ENCODE peak calls at places on chromosomes 4 and X, in five cellular contexts. I is SK-N-SH, E is endothelial cell of umbilical vein, F is GM23338, Z is transverse colon. J is an unnamed sample.

GRCh38 chrX:109890910-109891502 is 111.9 kb upstream of the TMEM164 start:
- DNase-seq in E (peak; percentile 53), I (peak; percentile 65), F (peak; percentile 80), Z (peak; percentile 49), J (peak; percentile 70)

GRCh38 chr4:56655627-56656345 is 25.3 kb downstream of the HOPX start:
- DNase-seq in Z (peak; percentile 10), F (peak; percentile 33), I (peak; percentile 84), E (peak; percentile 46), J (no peak)

GRCh38 chr4:140888059-140888458 is 131.9 kb upstream of the TBC1D9 start:
- DNase-seq in F (no peak), E (no peak), Z (no peak), I (no peak), J (no peak)

GRCh38 chr4:84470204-84470785 is 28.8 kb downstream of the NKX6-1 start:
- DNase-seq in Z (no peak), I (no peak), E (no peak), F (peak; percentile 60), J (no peak)

GRCh38 chr4:101356928-101357327 is 9.6 kb upstream of the PPP3CA start:
- DNase-seq in E (peak; percentile 75), I (peak; percentile 8), F (no peak), Z (no peak), J (no peak)

GRCh38 chrX:150084474-150085229 is 146.4 kb upstream of the EOLA2 start:
- DNase-seq in Z (no peak), F (no peak), E (peak; percentile 81), I (no peak), J (no peak)

GRCh38 chr4:89196056-89196674 is 84.8 kb downstream of the TIGD2 start:
- DNase-seq in E (no peak), I (no peak), F (peak; percentile 16), Z (no peak), J (no peak)

GRCh38 chr4:53355919-53356521 is 9.8 kb downstream of the SCFD2 start:
- DNase-seq in F (no peak), Z (no peak), I (no peak), E (no peak), J (no peak)

GRCh38 chr4:158873795-158874359 is 105.1 kb downstream of the FNIP2 start:
- DNase-seq in F (no peak), I (no peak), E (peak; percentile 81), Z (no peak), J (no peak)

GRCh38 chr4:6222761-6223292 is 22.5 kb upstream of the JAKMIP1 start:
- DNase-seq in Z (no peak), I (peak; percentile 77), E (no peak), F (peak; percentile 83), J (peak; percentile 2)

GRCh38 chr4:74967324-74967723 is 34.4 kb downstream of the PARM1 start:
- DNase-seq in F (no peak), Z (no peak), I (no peak), E (no peak), J (no peak)

GRCh38 chr4:77349361-77349760 is 192.4 kb downstream of the CCNG2 start:
- DNase-seq in F (no peak), I (no peak), Z (no peak), E (no peak), J (no peak)

GRCh38 chr4:3836041-3836801 is 70.0 kb downstream of the ADRA2C start:
- DNase-seq in I (peak; percentile 84), E (no peak), F (peak; percentile 47), Z (no peak), J (no peak)

GRCh38 chr4:150402968-150403367 is 179.0 kb upstream of the MAB21L2 start:
- DNase-seq in E (peak; percentile 39), Z (peak; percentile 64), F (peak; percentile 18), I (peak; percentile 60), J (peak; percentile 81)

GRCh38 chrX:152926279-152926678 is 28.4 kb downstream of the ZNF185 start:
- DNase-seq in Z (peak; percentile 22), E (peak; percentile 72), F (peak; percentile 80), I (peak; percentile 70), J (no peak)

GRCh38 chrX:20585782-20586181 is 319.1 kb upstream of the RPS6KA3 start:
- DNase-seq in E (no peak), Z (no peak), I (no peak), F (no peak), J (no peak)

GRCh38 chr4:148079945-148080344 is 348.1 kb downstream of the ARHGAP10 start:
- DNase-seq in I (no peak), F (no peak), E (no peak), Z (no peak), J (no peak)

GRCh38 chrX:124475358-124475757 is 129.0 kb downstream of the SH2D1A start:
- DNase-seq in F (no peak), Z (no peak), I (no peak), E (no peak), J (no peak)

GRCh38 chr4:125722009-125722408 is 407.3 kb downstream of the FAT4 start:
- DNase-seq in E (no peak), F (no peak), I (no peak), Z (no peak), J (no peak)

GRCh38 chrX:48824066-48824465 is 2.2 kb upstream of the ERAS start:
- DNase-seq in E (no peak), I (no peak), F (no peak), Z (no peak), J (no peak)

GRCh38 chr4:102665527-102665926 is 95.2 kb downstream of the MANBA start:
- DNase-seq in Z (no peak), E (no peak), F (no peak), I (no peak), J (no peak)

GRCh38 chr4:139767168-139767567 is 101.5 kb downstream of the MGST2 start:
- DNase-seq in I (no peak), Z (no peak), F (no peak), E (no peak), J (no peak)

GRCh38 chr4:147927377-147928137 is 195.7 kb downstream of the ARHGAP10 start:
- DNase-seq in Z (no peak), F (peak; percentile 40), E (peak; percentile 97), I (no peak), J (peak; percentile 73)

GRCh38 chr4:99679204-99679603 is 21.6 kb upstream of the C4orf54 start:
- DNase-seq in F (peak; percentile 15), E (no peak), I (no peak), Z (no peak), J (no peak)

GRCh38 chr4:168501407-168501806 is 4.6 kb downstream of the PALLD start:
- DNase-seq in Z (no peak), F (no peak), I (no peak), E (no peak), J (no peak)

GRCh38 chrX:69149466-69150293 is 15.6 kb downstream of the PJA1 start:
- DNase-seq in I (peak; percentile 9), E (no peak), Z (no peak), F (peak; percentile 85), J (no peak)

GRCh38 chr4:123876640-123877039 is 480.0 kb downstream of the SPRY1 start:
- DNase-seq in I (no peak), Z (no peak), E (no peak), F (no peak), J (no peak)

GRCh38 chrX:12906392-12906791 is at the start of gene TLR8:
- DNase-seq in F (no peak), E (no peak), Z (no peak), I (no peak), J (no peak)

GRCh38 chrX:154123241-154124219 is 20.5 kb upstream of the OPN1LW start:
- DNase-seq in E (peak; percentile 52), I (peak; percentile 67), F (no peak), Z (peak; percentile 62), J (no peak)

GRCh38 chrX:129791336-129791735 is 11.6 kb downstream of the SASH3 start:
- DNase-seq in I (no peak), Z (no peak), F (no peak), E (no peak), J (peak; percentile 37)

GRCh38 chrX:102154218-102154860 is 1.4 kb downstream of the BEX5 start:
- DNase-seq in Z (peak; percentile 9), E (no peak), I (peak; percentile 16), F (peak; percentile 64), J (no peak)

DNA sequence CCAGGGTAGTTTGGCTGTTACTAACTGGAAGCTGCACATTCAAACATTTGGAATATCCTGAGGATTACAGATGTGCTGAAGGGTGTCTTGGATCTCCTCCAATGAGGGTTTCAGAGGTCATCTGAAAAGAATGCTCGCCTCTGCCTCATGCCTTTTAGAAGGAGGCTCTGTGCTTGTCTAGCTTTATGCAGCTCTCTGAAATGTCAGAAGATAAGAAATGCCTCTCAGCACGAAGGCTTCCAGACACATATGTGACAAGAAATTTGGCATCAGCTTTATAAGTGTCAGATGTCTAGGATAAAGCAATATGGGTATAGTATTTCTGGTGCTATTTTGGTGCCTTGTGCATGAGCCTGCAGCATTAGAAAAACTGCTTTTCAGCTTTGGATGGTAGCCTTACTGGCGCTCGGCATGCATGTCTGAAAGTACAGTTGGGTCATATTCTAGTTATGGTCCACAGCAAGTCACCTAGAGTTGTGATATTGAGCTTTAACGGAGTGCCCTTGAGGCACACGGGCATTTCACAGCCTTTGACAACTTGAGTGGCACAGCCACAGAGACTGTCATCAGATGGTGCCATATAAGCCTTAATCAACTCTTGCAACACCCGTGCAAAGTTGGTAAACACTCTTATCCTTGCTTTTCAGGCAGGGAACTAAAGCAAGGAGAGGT is 70.8 kb upstream of the PGRMC2 start:
- DNase-seq in Z (no peak), E (no peak), F (no peak), I (no peak), J (no peak)
- H3K4me1 ChIP-seq in Z (peaks cover 31% of the 10 kb centered on the region), E (peaks cover 34% of the 10 kb centered on the region), F (peaks cover 19% of the 10 kb centered on the region), I (peaks cover 27% of the 10 kb centered on the region), J (peaks cover 27% of the 10 kb centered on the region)

GRCh38 chr4:39932776-39933402 is 44.8 kb downstream of the PDS5A start:
- DNase-seq in Z (no peak), F (no peak), E (no peak), I (no peak), J (no peak)
- H3K4me3 ChIP-seq in Z (no peak overlapping the region), F (no peak overlapping the region), E (no peak overlapping the region), I (peak overlapping the region; percentile 21), J (no peak overlapping the region)

DNA sequence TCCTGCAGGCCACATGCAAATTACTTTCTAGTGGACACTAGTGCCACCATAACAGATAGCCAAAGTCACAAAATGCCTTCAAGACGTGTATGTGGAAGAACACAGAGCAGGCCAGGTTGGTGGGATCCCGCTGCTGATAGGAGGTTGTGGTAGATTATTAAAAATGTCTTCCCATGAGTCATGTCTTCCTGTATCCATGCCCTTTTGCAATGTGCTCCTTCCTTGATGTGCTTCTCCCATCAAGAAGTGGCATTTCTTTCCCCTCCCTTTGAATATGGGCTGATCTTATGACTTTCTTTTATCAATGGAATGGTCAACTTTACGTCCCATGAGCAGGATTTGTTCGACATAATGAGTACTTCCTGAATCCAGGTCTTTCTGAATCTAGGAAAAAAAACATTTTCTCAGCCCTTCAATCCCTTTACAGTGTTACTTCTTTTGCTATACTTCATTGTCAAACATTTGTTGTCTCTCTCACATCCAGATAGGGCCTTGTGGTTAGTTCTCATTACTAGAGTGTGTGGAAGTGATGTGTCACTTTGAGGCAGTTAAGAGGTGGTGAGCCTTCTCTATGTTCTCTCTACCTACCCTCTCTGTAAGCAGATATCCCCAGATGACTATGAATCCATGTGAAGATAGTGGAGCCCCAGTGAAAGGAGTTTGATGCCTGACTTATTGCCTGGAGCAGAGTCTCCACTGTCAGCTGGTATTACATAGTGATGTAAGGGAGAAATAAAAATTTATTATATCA is 519.2 kb upstream of the DIPK2B start:
- DNase-seq in I (no peak), F (no peak), Z (no peak), E (no peak), J (no peak)
- TF ChIP-seq POLR2AphosphoS5 in I (no peak), F (no peak), Z (no peak), E (no peak), J (no peak)

DNA sequence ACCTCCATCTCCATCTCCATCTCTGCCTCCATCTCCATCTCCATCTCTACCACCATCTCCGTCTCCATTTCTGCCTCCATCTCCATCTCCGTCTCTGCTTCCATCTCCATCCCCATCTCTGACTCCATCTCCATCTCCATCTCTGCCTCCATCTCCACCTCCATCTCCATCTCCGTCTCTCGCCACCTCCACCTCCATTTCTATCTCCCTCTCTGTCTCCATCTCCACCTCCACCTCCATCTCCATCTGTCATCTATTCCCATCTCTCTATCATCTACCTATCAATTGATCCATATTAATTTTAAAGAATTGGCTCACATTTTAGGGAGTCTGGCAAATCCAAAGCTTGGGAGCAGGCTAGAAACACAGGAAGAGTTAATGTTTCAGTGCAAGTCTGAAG is 39.6 kb upstream of the CHRNA9 start:
- DNase-seq in F (no peak), E (no peak), I (no peak), Z (no peak), J (no peak)
- H3K4me1 ChIP-seq in F (no peaks in the 10 kb centered on the region), E (no peaks in the 10 kb centered on the region), I (no peaks in the 10 kb centered on the region), Z (no peaks in the 10 kb centered on the region), J (no peaks in the 10 kb centered on the region)